ENCODE peak calls at places on chromosomes 3 and 15, in four cellular contexts. S is K562, E is WTC11, M is A549. J is an unnamed sample.

GRCh38 chr3:44976002-44976815 is at the start of the genes EXOSC7 and ZDHHC3:
- DNase-seq in S (peak), E (peak), M (peak), J (peak)

GRCh38 chr3:113695426-113695817 is 1.0 kb downstream of the USF3 start:
- DNase-seq in S (no peak), E (no peak), M (no peak), J (peak)

GRCh38 chr3:9669720-9670432 is 20.6 kb downstream of the MTMR14 start:
- DNase-seq in S (no peak), E (no peak), M (no peak), J (no peak)

GRCh38 chr3:42979044-42979962 is at the start of gene GASK1A:
- DNase-seq in S (no peak), E (peak), M (no peak), J (no peak)

GRCh38 chr3:150765949-150766720 is 3.2 kb upstream of the SIAH2 start:
- DNase-seq in S (peak), E (no peak), M (no peak), J (peak)

GRCh38 chr15:40115670-40116093 is 7.0 kb upstream of the BMF start:
- DNase-seq in S (no peak), E (peak), M (no peak), J (peak)

GRCh38 chr3:54999159-54999558 is 71.3 kb upstream of the LRTM1 start:
- DNase-seq in S (peak), E (no peak), M (peak), J (peak)

GRCh38 chr3:120659285-120659684 is 22.8 kb downstream of the HGD start:
- DNase-seq in S (no peak), E (no peak), M (no peak), J (no peak)

GRCh38 chr3:198079771-198080520 is 119.9 kb downstream of the LMLN start:
- DNase-seq in S (peak), E (peak), M (peak), J (no peak)

GRCh38 chr3:12040902-12041301 is 36.7 kb downstream of the SYN2 start:
- DNase-seq in S (no peak), E (no peak), M (no peak), J (no peak)

GRCh38 chr3:46628980-46629379 is 16.7 kb downstream of the FAM240A start:
- DNase-seq in S (no peak), E (no peak), M (no peak), J (no peak)

GRCh38 chr3:18425641-18426403 is 683 bp upstream of the SATB1 start:
- DNase-seq in S (no peak), E (peak), M (no peak), J (no peak)

GRCh38 chr3:179430277-179430870 is 20.9 kb downstream of the GNB4 start:
- DNase-seq in S (no peak), E (no peak), M (no peak), J (no peak)

GRCh38 chr3:2172561-2173171 is 74.0 kb downstream of the CNTN4 start:
- DNase-seq in S (no peak), E (no peak), M (no peak), J (no peak)

GRCh38 chr15:57251308-57251707 is 125.0 kb upstream of the CGNL1 start:
- DNase-seq in S (no peak), E (no peak), M (no peak), J (no peak)

GRCh38 chr3:141796436-141797166 is 33.4 kb downstream of the GRK7 start:
- DNase-seq in S (no peak), E (no peak), M (no peak), J (no peak)

GRCh38 chr3:42746455-42747450 is 26.3 kb downstream of the CCDC13 start:
- DNase-seq in S (no peak), E (no peak), M (no peak), J (peak)

GRCh38 chr15:67335534-67336222 is 81.1 kb downstream of the IQCH start:
- DNase-seq in S (no peak), E (no peak), M (no peak), J (no peak)

GRCh38 chr3:100246999-100247398 is 13.8 kb upstream of the TBC1D23 start:
- DNase-seq in S (no peak), E (no peak), M (no peak), J (no peak)

GRCh38 chr15:43118829-43119228 is 13.0 kb upstream of the UBR1 start:
- DNase-seq in S (no peak), E (no peak), M (no peak), J (no peak)
- TF ChIP-seq NR3C1 in S (no peak), E (no peak), M (no peak), J (no peak)

GRCh38 chr3:14234197-14235002 is 55.8 kb downstream of the LSM3 start:
- DNase-seq in S (no peak), E (no peak), M (no peak), J (peak)
- TF ChIP-seq NR3C1 in S (no peak), E (no peak), M (no peak), J (no peak)

GRCh38 chr3:133574260-133574881 is 885 bp downstream of the CDV3 start:
- DNase-seq in S (peak), E (peak), M (peak), J (peak)
- TF ChIP-seq NR3C1 in S (peak), E (no peak), M (no peak), J (no peak)

DNA sequence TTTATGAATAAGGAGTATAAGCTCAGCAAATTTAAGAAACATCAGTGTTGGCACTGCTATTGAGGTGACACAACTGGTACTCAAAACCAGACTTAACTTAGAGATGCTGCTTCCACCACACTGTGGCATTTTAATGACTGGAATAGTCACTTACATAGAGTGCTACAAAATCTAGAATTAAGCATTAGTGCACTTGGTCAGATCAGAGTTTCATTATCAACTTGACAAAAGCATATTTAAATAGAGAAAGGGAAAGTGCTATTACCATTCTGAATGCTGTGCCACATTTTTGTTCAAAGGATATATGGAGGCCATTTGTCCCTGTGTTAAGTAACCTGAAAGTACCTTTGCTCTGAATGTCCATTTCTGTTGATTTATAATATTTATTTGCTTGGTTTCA is 800.7 kb upstream of the ALCAM start:
- DNase-seq in S (no peak), E (no peak), M (no peak), J (no peak)
- TF ChIP-seq NR3C1 in S (no peak), E (no peak), M (no peak), J (no peak)